ENCODE peak calls at places on chromosomes 2 and 18, in four cellular contexts. U is A549, B is HepG2, P is K562. E is an unnamed sample.
A peak's percentile ranks its signal among the peaks of the same experiment; 100 is the strongest.

GRCh38 chr2:196331816-196332215 is 160.4 kb upstream of the STK17B start:
- DNase-seq in B (no peak), P (no peak), U (no peak), E (no peak)

GRCh38 chr2:20092901-20093235 is 41.4 kb upstream of the LAPTM4A start:
- DNase-seq in P (no peak), B (no peak), U (no peak), E (no peak)

GRCh38 chr2:46001741-46002506 is 295.3 kb upstream of the EPAS1 start:
- DNase-seq in U (no peak), B (peak; percentile 37), P (no peak), E (no peak)

GRCh38 chr2:211085056-211085680 is 528.8 kb downstream of the CPS1 start:
- DNase-seq in P (peak; percentile 3), U (peak; percentile 8), B (peak; percentile 49), E (no peak)

GRCh38 chr2:189217546-189217945 is 38.0 kb upstream of the COL5A2 start:
- DNase-seq in B (no peak), U (no peak), P (no peak), E (peak; percentile 74)

GRCh38 chr2:120257522-120257921 is 4.9 kb downstream of the RALB start:
- DNase-seq in B (no peak), U (no peak), P (no peak), E (no peak)

GRCh38 chr18:77899972-77900754 is 650.5 kb downstream of the GALR1 start:
- DNase-seq in U (peak; percentile 21), P (peak; percentile 72), B (no peak), E (peak; percentile 70)

GRCh38 chr2:145601306-145601925 is 1081.5 kb upstream of the ZEB2 start:
- DNase-seq in U (no peak), B (no peak), P (no peak), E (no peak)

GRCh38 chr2:207423886-207424285 is 105.9 kb upstream of the CREB1 start:
- DNase-seq in B (no peak), P (peak; percentile 17), U (no peak), E (no peak)

GRCh38 chr2:96927420-96928171 is 57.7 kb upstream of the SEMA4C start:
- DNase-seq in B (no peak), U (no peak), P (no peak), E (no peak)

GRCh38 chr2:177724398-177725287 is 332.1 kb downstream of the AGPS start:
- DNase-seq in B (peak; percentile 47), P (peak; percentile 81), U (peak; percentile 54), E (peak; percentile 72)

GRCh38 chr2:168530980-168531379 is 74.9 kb downstream of the CERS6 start:
- DNase-seq in B (no peak), P (no peak), U (no peak), E (no peak)

GRCh38 chr18:74459877-74460276 is 2.8 kb upstream of the DIPK1C start:
- DNase-seq in P (no peak), B (no peak), U (peak; percentile 32), E (peak; percentile 53)

GRCh38 chr2:138474093-138474834 is 27.3 kb upstream of the SPOPL start:
- DNase-seq in P (peak; percentile 45), B (no peak), U (no peak), E (no peak)

GRCh38 chr2:144432921-144433320 is 87.0 kb downstream of the ZEB2 start:
- DNase-seq in P (no peak), B (no peak), U (no peak), E (no peak)

GRCh38 chr2:172084484-172084733 is 898 bp upstream of the DLX1 start:
- DNase-seq in P (no peak), U (no peak), B (no peak), E (peak; percentile 36)

GRCh38 chr2:99851811-99852210 is 290.6 kb downstream of the AFF3 start:
- DNase-seq in P (no peak), B (no peak), U (no peak), E (no peak)
- TF ChIP-seq NR3C1 in P (no peak), B (no peak), U (no peak), E (no peak)

DNA sequence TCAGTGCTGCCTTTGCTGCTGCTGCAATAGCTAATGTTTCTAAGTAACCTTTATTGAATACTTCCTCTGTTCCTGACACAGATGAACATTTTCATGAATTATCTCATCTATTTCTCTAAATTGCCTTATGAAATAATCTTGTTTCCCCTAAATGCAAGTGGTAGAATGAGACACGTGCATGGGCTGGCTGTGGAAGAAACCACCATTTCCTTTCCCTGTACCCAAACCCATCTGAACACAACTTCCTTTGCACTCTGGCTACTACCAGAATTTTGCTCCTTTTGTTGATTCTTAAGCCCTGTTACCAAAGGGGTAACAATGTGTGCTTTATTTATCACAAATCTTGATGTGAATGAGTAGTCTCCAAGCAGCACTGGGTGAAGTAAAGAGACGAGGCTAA is 29.2 kb downstream of the AKAIN1 start:
- DNase-seq in P (no peak), B (no peak), U (no peak), E (no peak)
- TF ChIP-seq USF2 in P (no peak), B (no peak), U (no peak), E (no peak)

GRCh38 chr18:6884944-6885343 is 155.4 kb downstream of the ARHGAP28 start:
- DNase-seq in U (no peak), B (no peak), P (peak; percentile 21), E (no peak)

GRCh38 chr18:6891788-6892187 is 162.3 kb downstream of the ARHGAP28 start:
- DNase-seq in B (no peak), P (no peak), U (no peak), E (no peak)

GRCh38 chr18:6881034-6881800 is 151.7 kb downstream of the ARHGAP28 start:
- DNase-seq in B (no peak), P (no peak), U (no peak), E (no peak)

GRCh38 chr18:6886931-6887330 is 157.4 kb downstream of the ARHGAP28 start:
- DNase-seq in P (no peak), U (no peak), B (no peak), E (no peak)

DNA sequence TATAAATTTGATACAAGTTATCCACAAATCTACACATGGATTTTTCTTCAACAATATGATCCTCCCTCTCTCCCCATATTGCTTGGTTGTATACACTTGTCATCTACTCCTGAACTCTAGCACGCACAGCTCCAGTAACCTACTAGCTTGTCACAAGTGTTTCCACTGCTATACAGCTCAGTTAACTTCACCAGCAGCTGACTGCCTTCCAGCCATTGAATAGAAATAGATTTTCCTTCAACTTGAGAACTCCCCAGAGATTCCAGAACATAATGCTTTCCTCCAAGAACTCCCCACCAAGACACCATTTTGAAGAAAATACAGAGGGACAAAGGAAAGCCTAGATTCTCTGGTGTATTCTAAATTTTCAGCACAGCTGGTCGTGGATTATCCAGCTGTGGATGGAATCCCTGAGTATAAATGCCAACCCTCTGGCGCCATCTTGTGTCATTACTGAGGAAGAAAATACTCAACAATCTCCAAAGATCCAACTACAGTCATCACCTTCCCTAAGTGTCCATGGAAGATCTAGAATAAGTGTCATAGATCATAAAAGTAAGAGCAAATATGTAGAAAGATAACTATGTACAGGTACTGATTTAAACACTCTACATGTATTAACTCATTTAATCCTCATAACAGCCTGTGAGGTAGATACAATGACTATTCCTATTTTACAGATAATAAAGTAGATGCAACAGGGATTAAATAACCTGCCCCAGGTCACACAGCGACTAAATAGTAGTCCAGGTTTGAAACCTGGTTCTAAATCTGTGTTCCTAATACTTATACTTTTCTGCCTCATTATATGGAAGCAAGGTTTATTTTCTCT is 156.7 kb downstream of the ARHGAP28 start:
- DNase-seq in P (peak; percentile 70), B (peak; percentile 35), U (peak; percentile 27), E (peak; percentile 37)
- TF ChIP-seq NR3C1 in P (no peak), B (no peak), U (no peak), E (no peak)

GRCh38 chr2:25957743-25958142 is 24.6 kb downstream of the KIF3C start:
- DNase-seq in U (no peak), P (no peak), B (no peak), E (no peak)

GRCh38 chr2:25960396-25960795 is 21.9 kb downstream of the KIF3C start:
- DNase-seq in U (no peak), P (no peak), B (no peak), E (no peak)

GRCh38 chr2:25955869-25956535 is 26.3 kb downstream of the KIF3C start:
- DNase-seq in P (no peak), U (no peak), B (peak; percentile 45), E (no peak)

GRCh38 chr2:25964891-25965290 is 17.4 kb downstream of the KIF3C start:
- DNase-seq in U (no peak), P (no peak), B (no peak), E (no peak)

DNA sequence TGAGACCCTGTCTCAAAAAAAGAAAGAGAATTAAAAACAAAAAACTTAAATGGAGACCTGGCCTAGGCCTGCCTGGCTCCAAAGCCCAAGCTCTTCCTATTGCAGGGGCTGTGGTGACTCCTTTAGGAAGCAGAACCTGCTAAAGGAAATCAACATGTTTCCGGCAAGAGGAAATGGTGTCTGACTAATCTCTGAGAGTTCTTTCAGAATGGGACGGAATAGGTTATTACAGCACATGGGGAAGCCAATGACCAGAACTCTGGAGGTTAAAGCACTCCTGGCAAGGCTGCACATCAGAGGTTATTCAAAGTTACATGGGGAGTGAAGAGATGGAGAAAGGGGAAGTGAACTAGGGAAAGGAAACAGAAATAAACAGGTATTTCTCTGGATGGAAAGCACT is 21.4 kb downstream of the KIF3C start:
- DNase-seq in P (no peak), U (no peak), B (no peak), E (no peak)
- TF ChIP-seq USF2 in P (no peak), U (no peak), B (no peak), E (no peak)